ENCODE peak calls at places on chromosomes 12 and 14, in eight cellular contexts. F is NCI-H345; E is IMR-90; A is fibroblast of the aortic adventitia; V is NCI-H1092 treated with DMSO at 0.1 percent for 48 hours; U is stimulated activated CD8-positive, alpha-beta memory T cell treated with anti-CD3 and anti-CD28 coated beads, Interleukin-7, amount 100 ng/mL, for 1 hour; T is CD4-positive, alpha-beta memory T cell; R is GM10248. J is an unnamed sample.

GRCh38 chr12:19491863-19492262 is 52.6 kb downstream of the AEBP2 start:
- DNase-seq in F (no peak), E (no peak), A (no peak), V (no peak), U (no peak), T (no peak), R (no peak), J (no peak)

GRCh38 chr12:110578522-110579238 is 4.4 kb downstream of the PPTC7 start:
- DNase-seq in F (no peak), E (no peak), A (no peak), V (no peak), U (no peak), T (no peak), R (no peak), J (no peak)

GRCh38 chr12:127343941-127344340 is 923.0 kb upstream of the TMEM132C start:
- DNase-seq in F (no peak), E (no peak), A (peak), V (no peak), U (no peak), T (no peak), R (no peak), J (no peak)

GRCh38 chr12:122449317-122449716 is 26.8 kb upstream of the CLIP1 start:
- DNase-seq in F (no peak), E (peak), A (peak), V (no peak), U (no peak), T (no peak), R (no peak), J (no peak)

GRCh38 chr12:87270894-87271293 is 758.3 kb downstream of the C12orf50 start:
- DNase-seq in F (no peak), E (peak), A (peak), V (no peak), U (no peak), T (no peak), R (no peak), J (no peak)

GRCh38 chr12:56020437-56021189 is at the start of gene IKZF4:
- DNase-seq in F (no peak), E (peak), A (peak), V (peak), U (no peak), T (no peak), R (peak), J (no peak)

GRCh38 chr14:77198576-77198975 is 17.0 kb downstream of the TMEM63C start:
- DNase-seq in F (no peak), E (no peak), A (no peak), V (no peak), U (no peak), T (no peak), R (no peak), J (no peak)

GRCh38 chr12:6294533-6295186 is 15.8 kb upstream of the PLEKHG6 start:
- DNase-seq in F (no peak), E (no peak), A (peak), V (no peak), U (no peak), T (no peak), R (no peak), J (no peak)

GRCh38 chr14:81398196-81398891 is 1.8 kb downstream of the STON2 start:
- DNase-seq in F (no peak), E (no peak), A (no peak), V (no peak), U (no peak), T (no peak), R (no peak), J (no peak)

GRCh38 chr12:27185234-27186045 is 58.6 kb upstream of the STK38L start:
- DNase-seq in F (no peak), E (peak), A (peak), V (no peak), U (no peak), T (peak), R (no peak), J (no peak)

GRCh38 chr12:110249716-110250225 is 31.3 kb upstream of the ATP2A2 start:
- DNase-seq in F (no peak), E (no peak), A (no peak), V (no peak), U (no peak), T (no peak), R (no peak), J (peak)

GRCh38 chr12:57110189-57111045 is 745 bp downstream of the STAT6 start:
- DNase-seq in F (no peak), E (peak), A (peak), V (no peak), U (no peak), T (peak), R (peak), J (peak)